ENCODE peak calls at places on chromosomes 5 and 9, in five cellular contexts. One of them, this sample, is unnamed.

GRCh38 chr9:93151097-93151784 is 17.2 kb upstream of the NINJ1 start:
- DNase-seq in heart right ventricle: no peak
- DNase-seq in foreskin fibroblast: no peak
- DNase-seq in cardiac fibroblast: no peak
- DNase-seq in GM12865: no peak
- DNase-seq in this sample: no peak

GRCh38 chr9:78406146-78406545 is 109.2 kb downstream of the PSAT1 start:
- DNase-seq in foreskin fibroblast: no peak
- DNase-seq in GM12865: no peak
- DNase-seq in cardiac fibroblast: no peak
- DNase-seq in heart right ventricle: no peak
- DNase-seq in this sample: no peak

GRCh38 chr9:137035507-137035834 is 3.6 kb upstream of the FUT7 start:
- DNase-seq in cardiac fibroblast: no peak
- DNase-seq in GM12865: no peak
- DNase-seq in foreskin fibroblast: no peak
- DNase-seq in heart right ventricle: no peak
- DNase-seq in this sample: no peak

GRCh38 chr5:144237851-144238250 is 67.2 kb downstream of the KCTD16 start:
- DNase-seq in heart right ventricle: no peak
- DNase-seq in GM12865: no peak
- DNase-seq in foreskin fibroblast: no peak
- DNase-seq in cardiac fibroblast: peak; percentile 6
- DNase-seq in this sample: no peak

GRCh38 chr5:143142596-143143435 is 260.7 kb downstream of the NR3C1 start:
- DNase-seq in heart right ventricle: peak; percentile 52
- DNase-seq in GM12865: no peak
- DNase-seq in foreskin fibroblast: no peak
- DNase-seq in cardiac fibroblast: peak; percentile 50
- DNase-seq in this sample: no peak

GRCh38 chr9:13118294-13118693 is 161.2 kb downstream of the MPDZ start:
- DNase-seq in cardiac fibroblast: no peak
- DNase-seq in foreskin fibroblast: no peak
- DNase-seq in GM12865: no peak
- DNase-seq in heart right ventricle: no peak
- DNase-seq in this sample: no peak

GRCh38 chr9:115289757-115290208 is 171.8 kb upstream of the TNC start:
- DNase-seq in foreskin fibroblast: no peak
- DNase-seq in cardiac fibroblast: peak; percentile 32
- DNase-seq in GM12865: no peak
- DNase-seq in heart right ventricle: no peak
- DNase-seq in this sample: no peak

GRCh38 chr5:122756263-122756911 is 18.5 kb upstream of the SNX2 start:
- DNase-seq in GM12865: peak; percentile 46
- DNase-seq in foreskin fibroblast: peak; percentile 70
- DNase-seq in cardiac fibroblast: peak; percentile 94
- DNase-seq in heart right ventricle: no peak
- DNase-seq in this sample: peak; percentile 59

GRCh38 chr5:56060276-56061110 is 65.7 kb upstream of the IL6ST start:
- DNase-seq in GM12865: peak; percentile 57
- DNase-seq in heart right ventricle: no peak
- DNase-seq in cardiac fibroblast: no peak
- DNase-seq in foreskin fibroblast: no peak
- DNase-seq in this sample: no peak

GRCh38 chr5:3258050-3258449 is 337.6 kb upstream of the IRX1 start:
- DNase-seq in heart right ventricle: no peak
- DNase-seq in foreskin fibroblast: no peak
- DNase-seq in cardiac fibroblast: no peak
- DNase-seq in GM12865: no peak
- DNase-seq in this sample: no peak

GRCh38 chr5:158313027-158313738 is 454.2 kb upstream of the CLINT1 start:
- DNase-seq in GM12865: no peak
- DNase-seq in cardiac fibroblast: no peak
- DNase-seq in foreskin fibroblast: no peak
- DNase-seq in heart right ventricle: no peak
- DNase-seq in this sample: no peak

GRCh38 chr5:150246835-150247234 is 42.7 kb downstream of the CAMK2A start:
- DNase-seq in foreskin fibroblast: no peak
- DNase-seq in cardiac fibroblast: no peak
- DNase-seq in heart right ventricle: no peak
- DNase-seq in GM12865: no peak
- DNase-seq in this sample: no peak

GRCh38 chr5:136364307-136364706 is 1.0 kb downstream of the TRPC7 start:
- DNase-seq in GM12865: peak; percentile 12
- DNase-seq in foreskin fibroblast: no peak
- DNase-seq in heart right ventricle: no peak
- DNase-seq in cardiac fibroblast: peak; percentile 4
- DNase-seq in this sample: no peak
- TF ChIP-seq CTCF in GM12865: peak; percentile 27
- TF ChIP-seq CTCF in foreskin fibroblast: peak; percentile 28
- TF ChIP-seq CTCF in heart right ventricle: peak; percentile 14
- TF ChIP-seq CTCF in cardiac fibroblast: peak; percentile 38
- TF ChIP-seq CTCF in this sample: no peak

GRCh38 chr5:170268884-170269283 is 28.7 kb downstream of the LCP2 start:
- DNase-seq in heart right ventricle: no peak
- DNase-seq in cardiac fibroblast: no peak
- DNase-seq in foreskin fibroblast: no peak
- DNase-seq in GM12865: no peak
- DNase-seq in this sample: no peak

GRCh38 chr5:170267431-170268152 is 30.0 kb downstream of the LCP2 start:
- DNase-seq in heart right ventricle: peak; percentile 72
- DNase-seq in foreskin fibroblast: peak; percentile 43
- DNase-seq in GM12865: peak; percentile 88
- DNase-seq in cardiac fibroblast: peak; percentile 78
- DNase-seq in this sample: peak; percentile 84

GRCh38 chr5:170269579-170269978 is 28.0 kb downstream of the LCP2 start:
- DNase-seq in GM12865: no peak
- DNase-seq in foreskin fibroblast: no peak
- DNase-seq in cardiac fibroblast: no peak
- DNase-seq in heart right ventricle: no peak
- DNase-seq in this sample: no peak

GRCh38 chr5:170266570-170267379 is 30.8 kb downstream of the LCP2 start:
- DNase-seq in foreskin fibroblast: no peak
- DNase-seq in cardiac fibroblast: no peak
- DNase-seq in GM12865: no peak
- DNase-seq in heart right ventricle: no peak
- DNase-seq in this sample: no peak

GRCh38 chr5:170268153-170268689 is 29.4 kb downstream of the LCP2 start:
- DNase-seq in cardiac fibroblast: no peak
- DNase-seq in foreskin fibroblast: no peak
- DNase-seq in GM12865: no peak
- DNase-seq in heart right ventricle: no peak
- DNase-seq in this sample: no peak
- TF ChIP-seq CTCF in cardiac fibroblast: no peak
- TF ChIP-seq CTCF in foreskin fibroblast: no peak
- TF ChIP-seq CTCF in GM12865: no peak
- TF ChIP-seq CTCF in heart right ventricle: no peak
- TF ChIP-seq CTCF in this sample: no peak

DNA sequence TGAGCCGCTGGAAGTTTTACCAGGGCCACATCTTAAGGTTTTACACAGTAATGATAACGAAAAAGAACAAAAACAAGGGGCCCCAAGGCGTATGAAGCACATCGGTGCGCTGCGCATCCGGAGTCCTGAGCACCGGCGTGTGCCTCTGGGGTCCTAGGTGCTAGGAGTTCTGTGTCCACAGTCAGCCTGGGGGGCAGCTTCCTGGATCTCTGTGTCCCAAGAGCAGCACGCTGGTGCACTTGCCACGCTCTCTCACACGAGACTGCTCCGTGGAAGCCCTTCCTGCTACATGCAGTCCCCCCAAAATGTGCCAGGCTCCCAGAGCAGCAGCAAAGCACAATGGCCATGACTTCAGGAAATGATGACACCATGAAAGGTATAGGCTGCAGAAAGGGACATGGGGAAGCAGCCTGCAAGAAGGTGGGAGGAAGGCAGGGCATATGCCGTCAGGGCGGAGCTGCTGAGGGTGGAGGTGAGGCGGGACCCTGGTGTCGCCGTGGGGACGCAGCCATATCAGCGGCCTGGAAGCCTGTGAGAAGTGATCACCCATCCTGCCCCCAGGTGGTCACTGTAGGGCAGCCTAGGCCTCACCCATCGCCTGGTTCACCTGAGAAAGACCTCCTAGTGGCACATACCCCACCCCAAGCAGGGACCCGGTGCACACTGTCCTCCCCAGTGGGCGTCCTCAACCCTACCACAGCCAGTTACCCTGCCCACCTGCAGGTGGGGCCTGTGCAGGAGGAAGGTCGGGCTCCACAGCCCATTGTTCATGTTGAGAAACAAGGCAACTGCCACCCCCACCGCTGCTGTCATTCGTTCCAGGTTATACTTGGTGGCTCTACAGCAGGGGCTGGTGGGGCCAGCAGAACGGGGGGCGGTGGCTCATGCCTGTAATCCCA is 23.6 kb upstream of the SLC6A3 start:
- DNase-seq in GM12865: no peak
- DNase-seq in foreskin fibroblast: no peak
- DNase-seq in heart right ventricle: no peak
- DNase-seq in cardiac fibroblast: no peak
- DNase-seq in this sample: no peak
- TF ChIP-seq CTCF in GM12865: no peak
- TF ChIP-seq CTCF in foreskin fibroblast: no peak
- TF ChIP-seq CTCF in heart right ventricle: no peak
- TF ChIP-seq CTCF in cardiac fibroblast: no peak
- TF ChIP-seq CTCF in this sample: no peak

DNA sequence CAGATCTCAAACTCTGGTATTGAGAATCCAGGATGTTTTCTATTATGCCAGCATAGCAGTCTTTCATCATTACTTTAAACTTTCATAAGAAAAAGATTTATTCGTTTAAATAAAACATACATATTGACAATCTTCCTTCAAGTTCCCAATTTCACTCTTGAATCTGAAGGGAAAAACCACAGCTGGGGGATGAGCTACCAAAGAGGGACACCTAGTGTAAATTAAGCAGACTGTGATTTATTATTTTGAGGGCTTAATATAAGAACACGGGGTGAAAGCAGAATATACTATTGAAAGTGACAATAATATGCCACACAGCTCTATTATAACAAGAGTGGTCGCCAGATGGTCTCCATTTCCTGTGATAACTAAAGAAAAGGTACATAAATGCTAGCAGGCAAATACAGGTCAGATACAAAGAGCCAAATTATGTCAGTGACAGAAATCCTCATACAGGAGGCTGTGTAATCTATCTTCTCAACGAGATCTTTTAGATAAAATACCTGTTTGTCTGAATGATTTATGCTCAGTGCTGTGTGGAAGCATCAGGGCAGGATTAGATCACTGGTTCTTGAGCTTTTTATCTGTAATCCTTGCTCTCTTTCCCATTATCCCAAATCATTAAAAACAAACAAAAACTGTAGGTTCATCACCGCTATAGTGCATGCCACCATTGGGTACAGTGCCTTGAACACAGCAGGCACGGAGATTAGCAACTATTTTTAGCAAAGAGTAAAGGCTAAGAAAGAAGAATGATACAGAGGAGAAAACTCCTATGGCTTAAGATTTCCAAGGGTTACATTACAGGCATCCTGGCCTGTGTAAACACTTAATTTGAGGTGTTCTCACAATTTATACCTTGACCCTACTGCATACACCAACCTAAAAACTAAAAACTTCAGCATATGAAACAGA is 116.6 kb downstream of the DROSHA start:
- DNase-seq in heart right ventricle: no peak
- DNase-seq in cardiac fibroblast: no peak
- DNase-seq in GM12865: no peak
- DNase-seq in foreskin fibroblast: no peak
- DNase-seq in this sample: no peak
- TF ChIP-seq CTCF in heart right ventricle: no peak
- TF ChIP-seq CTCF in cardiac fibroblast: no peak
- TF ChIP-seq CTCF in GM12865: no peak
- TF ChIP-seq CTCF in foreskin fibroblast: no peak
- TF ChIP-seq CTCF in this sample: no peak

GRCh38 chr5:74945561-74946165 is 79.5 kb upstream of the FAM169A start:
- DNase-seq in heart right ventricle: no peak
- DNase-seq in GM12865: peak; percentile 48
- DNase-seq in foreskin fibroblast: no peak
- DNase-seq in cardiac fibroblast: no peak
- DNase-seq in this sample: peak; percentile 34

GRCh38 chr5:74946471-74946870 is 80.3 kb upstream of the FAM169A start:
- DNase-seq in heart right ventricle: no peak
- DNase-seq in foreskin fibroblast: no peak
- DNase-seq in GM12865: no peak
- DNase-seq in cardiac fibroblast: no peak
- DNase-seq in this sample: no peak

GRCh38 chr5:74940782-74941363 is 74.7 kb upstream of the FAM169A start:
- DNase-seq in foreskin fibroblast: no peak
- DNase-seq in heart right ventricle: no peak
- DNase-seq in cardiac fibroblast: no peak
- DNase-seq in GM12865: no peak
- DNase-seq in this sample: no peak

GRCh38 chr5:74942622-74943286 is 76.6 kb upstream of the FAM169A start:
- DNase-seq in heart right ventricle: no peak
- DNase-seq in GM12865: no peak
- DNase-seq in cardiac fibroblast: no peak
- DNase-seq in foreskin fibroblast: no peak
- DNase-seq in this sample: no peak

GRCh38 chr5:74943905-74944304 is 77.7 kb upstream of the FAM169A start:
- DNase-seq in heart right ventricle: no peak
- DNase-seq in GM12865: no peak
- DNase-seq in foreskin fibroblast: no peak
- DNase-seq in cardiac fibroblast: no peak
- DNase-seq in this sample: no peak
- TF ChIP-seq CTCF in heart right ventricle: no peak
- TF ChIP-seq CTCF in GM12865: peak; percentile 6
- TF ChIP-seq CTCF in foreskin fibroblast: no peak
- TF ChIP-seq CTCF in cardiac fibroblast: no peak
- TF ChIP-seq CTCF in this sample: no peak

GRCh38 chr9:127935765-127936221 is 1.9 kb downstream of the DPM2 start:
- DNase-seq in heart right ventricle: peak; percentile 3
- DNase-seq in foreskin fibroblast: no peak
- DNase-seq in cardiac fibroblast: peak; percentile 38
- DNase-seq in GM12865: no peak
- DNase-seq in this sample: no peak
- TF ChIP-seq CTCF in heart right ventricle: no peak
- TF ChIP-seq CTCF in foreskin fibroblast: no peak
- TF ChIP-seq CTCF in cardiac fibroblast: no peak
- TF ChIP-seq CTCF in GM12865: no peak
- TF ChIP-seq CTCF in this sample: no peak

This sample was measured in GM13976.